ENCODE peak calls at places on chromosomes 5 and 9, in six cellular contexts. G is H9, M is PC-9, Z is GM23338, C is K562, V is IMR-90. D is an unnamed sample. For H4K20me1, the result is how much of the 10 kb centered on the place peaks cover.

GRCh38 chr9:73451003-73451402 is 299.3 kb downstream of the ANXA1 start:
- DNase-seq in V (no peak), M (no peak), G (no peak), Z (no peak), C (no peak), D (no peak)

GRCh38 chr5:1477341-1477740 is 32.1 kb upstream of the SLC6A3 start:
- DNase-seq in G (no peak), M (no peak), Z (no peak), C (no peak), V (peak), D (no peak)

GRCh38 chr9:121288874-121289553 is 21.1 kb downstream of the GSN start:
- DNase-seq in M (peak), C (no peak), V (peak), G (peak), Z (peak), D (no peak)

GRCh38 chr5:135094339-135095051 is 60.5 kb upstream of the PITX1 start:
- DNase-seq in C (no peak), Z (no peak), V (no peak), G (no peak), M (no peak), D (no peak)

GRCh38 chr5:123916331-123917121 is 404.5 kb downstream of the CSNK1G3 start:
- DNase-seq in V (peak), M (no peak), Z (no peak), C (no peak), G (no peak), D (no peak)

GRCh38 chr9:7704543-7704942 is 95.0 kb downstream of the DMAC1 start:
- DNase-seq in M (no peak), G (no peak), Z (no peak), V (no peak), C (no peak), D (no peak)

GRCh38 chr5:74575741-74576538 is 64.6 kb downstream of the ENC1 start:
- DNase-seq in Z (no peak), C (no peak), V (peak), G (no peak), M (peak), D (no peak)

GRCh38 chr9:70477146-70477745 is 62.8 kb upstream of the KLF9 start:
- DNase-seq in C (no peak), G (no peak), V (peak), Z (no peak), M (no peak), D (no peak)

GRCh38 chr9:114889802-114890224 is 40.6 kb downstream of the TNFSF8 start:
- DNase-seq in Z (no peak), M (peak), V (no peak), C (no peak), G (no peak), D (no peak)

GRCh38 chr9:90458485-90458884 is 184.1 kb downstream of the DIRAS2 start:
- DNase-seq in Z (peak), C (peak), M (peak), G (peak), V (no peak), D (no peak)

GRCh38 chr5:157476699-157477408 is 16.8 kb downstream of the NIPAL4 start:
- DNase-seq in V (peak), G (peak), Z (peak), C (peak), M (peak), D (peak)

GRCh38 chr5:173819521-173819920 is 68.6 kb upstream of the CPEB4 start:
- DNase-seq in M (no peak), G (no peak), Z (no peak), V (no peak), C (no peak), D (no peak)

GRCh38 chr9:89137548-89138462 is 40.8 kb downstream of the SHC3 start:
- DNase-seq in M (peak), C (no peak), V (peak), G (no peak), Z (no peak), D (no peak)

GRCh38 chr5:72234898-72235297 is 85.1 kb downstream of the MRPS27 start:
- DNase-seq in G (no peak), M (no peak), Z (no peak), C (no peak), V (no peak), D (no peak)
- H4K20me1 ChIP-seq in G (under half), M (under half), Z (under half), C (under half), V (under half), D (under half)

GRCh38 chr9:113547501-113547900 is 84.0 kb downstream of the RGS3 start:
- DNase-seq in C (no peak), Z (no peak), V (no peak), G (no peak), M (no peak), D (no peak)

GRCh38 chr9:113546566-113546965 is 83.0 kb downstream of the RGS3 start:
- DNase-seq in V (no peak), M (no peak), Z (no peak), C (no peak), G (no peak), D (no peak)

GRCh38 chr9:113544001-113544340 is 80.4 kb downstream of the RGS3 start:
- DNase-seq in C (no peak), Z (no peak), V (no peak), M (no peak), G (no peak), D (no peak)

GRCh38 chr9:113545068-113545467 is 81.5 kb downstream of the RGS3 start:
- DNase-seq in Z (no peak), V (no peak), M (no peak), G (no peak), C (no peak), D (no peak)

GRCh38 chr9:113548221-113549041 is 84.9 kb downstream of the RGS3 start:
- DNase-seq in V (no peak), Z (peak), G (no peak), C (no peak), M (peak), D (no peak)
- H3K27ac ChIP-seq in V (no peak), Z (no peak), G (no peak), C (peak), M (peak), D (no peak)

GRCh38 chr5:139665626-139666025 is 17.5 kb downstream of the CXXC5 start:
- DNase-seq in Z (no peak), G (no peak), M (no peak), V (no peak), C (no peak), D (no peak)
- H4K20me1 ChIP-seq in Z (half or more), G (under half), M (under half), V (under half), C (under half), D (under half)

GRCh38 chr9:130327781-130328348 is 62.3 kb downstream of the HMCN2 start:
- DNase-seq in M (no peak), C (no peak), Z (no peak), G (no peak), V (peak), D (no peak)
- H3K27ac ChIP-seq in M (no peak), C (no peak), Z (no peak), G (no peak), V (no peak), D (no peak)

GRCh38 chr5:107605596-107606125 is 65.1 kb downstream of the EFNA5 start:
- DNase-seq in C (no peak), Z (no peak), M (no peak), G (no peak), V (no peak), D (no peak)
- H4K20me1 ChIP-seq in C (under half), Z (under half), M (under half), G (under half), V (under half), D (under half)

DNA sequence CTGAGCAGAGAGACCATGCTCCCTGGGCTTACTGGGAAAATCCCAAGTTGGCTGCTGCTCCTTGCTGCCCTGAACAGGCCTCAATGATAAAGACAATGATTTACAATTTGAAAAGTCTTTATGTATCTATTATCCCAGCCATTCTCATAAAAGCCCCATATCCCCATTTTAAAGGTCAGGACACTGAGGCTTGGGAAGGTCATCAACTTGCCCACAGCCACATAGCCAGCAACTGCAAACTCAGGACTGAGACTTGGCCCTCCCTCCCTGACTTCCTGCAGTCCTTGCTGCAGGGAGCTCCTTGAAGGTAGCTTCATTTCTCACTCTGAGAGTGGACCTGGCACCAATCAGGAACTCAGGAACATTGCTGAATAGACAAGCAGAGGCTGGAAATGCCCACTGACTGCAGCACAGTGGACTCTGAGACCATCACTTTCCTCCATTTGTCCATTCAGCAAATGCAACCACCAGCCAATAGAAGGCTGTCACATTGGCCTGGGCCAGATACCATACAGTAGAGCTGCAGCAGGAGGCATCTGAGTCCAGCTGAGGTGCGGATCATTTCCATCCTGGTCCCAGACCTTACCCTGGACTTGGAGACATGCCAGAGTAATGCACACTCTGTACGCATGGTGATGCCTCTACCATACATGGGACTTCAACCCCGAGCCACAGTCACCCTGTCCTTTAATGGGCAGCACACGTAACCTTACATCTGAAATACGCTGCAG is 18.3 kb downstream of the TNIP1 start:
- DNase-seq in Z (no peak), V (no peak), C (no peak), G (no peak), M (no peak), D (no peak)
- H3K27ac ChIP-seq in Z (no peak), V (peak), C (peak), G (no peak), M (peak), D (peak)

GRCh38 chr5:179766726-179767455 is 26.9 kb upstream of the LTC4S start:
- DNase-seq in M (no peak), C (no peak), V (no peak), G (no peak), Z (no peak), D (no peak)
- H4K20me1 ChIP-seq in M (under half), C (under half), V (under half), G (under half), Z (under half), D (under half)

GRCh38 chr9:138057726-138058125 is 180.1 kb downstream of the CACNA1B start:
- DNase-seq in M (no peak), G (no peak), V (no peak), Z (no peak), C (no peak), D (no peak)

GRCh38 chr9:138060881-138061280 is 183.3 kb downstream of the CACNA1B start:
- DNase-seq in V (no peak), M (no peak), G (no peak), C (no peak), Z (no peak), D (no peak)

GRCh38 chr9:138058181-138058580 is 180.6 kb downstream of the CACNA1B start:
- DNase-seq in Z (no peak), C (no peak), M (no peak), G (no peak), V (no peak), D (no peak)

GRCh38 chr9:138060365-138060764 is 182.8 kb downstream of the CACNA1B start:
- DNase-seq in V (no peak), Z (no peak), M (no peak), G (no peak), C (no peak), D (no peak)

GRCh38 chr9:138059196-138059595 is 181.6 kb downstream of the CACNA1B start:
- DNase-seq in G (no peak), V (no peak), M (no peak), C (no peak), Z (no peak), D (no peak)
- H3K27ac ChIP-seq in G (no peak), V (no peak), M (no peak), C (no peak), Z (no peak), D (no peak)

GRCh38 chr5:171999877-172000276 is 6.6 kb downstream of the FBXW11 start:
- DNase-seq in G (no peak), Z (peak), V (no peak), M (no peak), C (no peak), D (peak)

GRCh38 chr5:171997011-171997410 is 9.4 kb downstream of the FBXW11 start:
- DNase-seq in Z (no peak), G (no peak), M (no peak), V (no peak), C (no peak), D (no peak)

GRCh38 chr5:172002840-172003512 is 3.5 kb downstream of the FBXW11 start:
- DNase-seq in Z (no peak), G (no peak), C (no peak), V (no peak), M (no peak), D (peak)

GRCh38 chr5:172002310-172002709 is 4.1 kb downstream of the FBXW11 start:
- DNase-seq in V (no peak), G (no peak), Z (peak), C (peak), M (no peak), D (peak)

DNA sequence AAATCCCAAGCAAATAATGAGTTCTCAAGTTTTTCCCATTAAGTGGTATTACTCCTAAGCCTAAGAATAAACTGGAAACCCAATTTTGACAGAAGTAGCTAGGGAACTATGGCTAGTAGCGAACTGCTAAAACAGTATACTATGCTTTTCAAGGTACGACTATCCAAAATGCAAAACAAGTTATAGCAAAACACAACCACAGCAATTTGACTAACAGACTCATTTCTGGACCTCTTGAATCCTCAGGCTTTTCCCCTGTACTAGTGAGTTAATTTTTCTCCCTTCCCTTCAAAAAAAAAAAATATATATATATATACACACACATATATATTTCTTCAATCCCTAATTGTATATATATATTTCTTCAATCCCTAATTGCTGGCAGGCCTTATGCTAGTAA is 7.3 kb downstream of the FBXW11 start:
- DNase-seq in C (no peak), M (no peak), G (no peak), V (no peak), Z (no peak), D (no peak)
- H4K20me1 ChIP-seq in C (under half), M (under half), G (under half), V (half or more), Z (half or more), D (under half)

GRCh38 chr5:38780316-38780715 is 65.5 kb upstream of the OSMR start:
- DNase-seq in C (no peak), V (peak), M (no peak), Z (no peak), G (no peak), D (no peak)
- H3K27ac ChIP-seq in C (no peak), V (no peak), M (no peak), Z (no peak), G (no peak), D (no peak)

D was measured in Karpas-422.